ENCODE peak calls at places on chromosomes 6 and 20, in nine cellular contexts. A, R, Q, F, X, Z, H, K and J are unnamed samples.

GRCh38 chr20:62201173-62202082 is 18.6 kb downstream of the MTG2 start:
- DNase-seq in R (no peak), K (no peak), F (no peak), Q (no peak), X (peak), A (no peak), Z (no peak), H (no peak), J (no peak)

GRCh38 chr20:32737371-32738223 is 5.7 kb downstream of the COMMD7 start:
- DNase-seq in Z (peak), A (no peak), K (peak), R (no peak), F (peak), H (no peak), Q (no peak), X (no peak), J (no peak)

GRCh38 chr6:107305391-107305790 is 154.0 kb downstream of the PDSS2 start:
- DNase-seq in A (no peak), R (no peak), H (no peak), K (no peak), F (no peak), Z (no peak), Q (no peak), X (no peak), J (no peak)

GRCh38 chr6:110652520-110652919 is 162.7 kb downstream of the CDK19 start:
- DNase-seq in A (no peak), K (peak), H (no peak), Q (no peak), Z (no peak), R (no peak), F (no peak), X (no peak), J (no peak)

GRCh38 chr20:41436679-41437078 is 70.1 kb upstream of the EMILIN3 start:
- DNase-seq in A (no peak), F (no peak), Z (peak), H (no peak), K (peak), X (no peak), Q (no peak), R (no peak), J (no peak)

GRCh38 chr20:63448050-63448449 is 24.4 kb downstream of the KCNQ2 start:
- DNase-seq in A (no peak), F (no peak), R (no peak), K (no peak), X (no peak), Z (no peak), Q (no peak), H (no peak), J (no peak)

GRCh38 chr20:41635158-41635557 is 17.0 kb upstream of the CHD6 start:
- DNase-seq in Q (no peak), K (no peak), Z (no peak), R (no peak), F (no peak), X (no peak), H (no peak), A (no peak), J (no peak)

GRCh38 chr6:107634147-107635057 is 144.5 kb downstream of the SOBP start:
- DNase-seq in K (no peak), F (no peak), A (no peak), H (no peak), R (no peak), Q (no peak), Z (no peak), X (no peak), J (no peak)

GRCh38 chr6:114713690-114714089 is 370.9 kb upstream of the HS3ST5 start:
- DNase-seq in A (no peak), Z (no peak), Q (no peak), K (no peak), F (no peak), H (no peak), R (no peak), X (no peak), J (no peak)

GRCh38 chr6:89371849-89372505 is 19.5 kb upstream of the UBE2J1 start:
- DNase-seq in X (peak), F (peak), Q (peak), R (peak), K (peak), A (peak), H (peak), Z (peak), J (peak)

GRCh38 chr20:10306440-10307358 is 88.1 kb downstream of the SNAP25 start:
- DNase-seq in Z (peak), F (no peak), Q (no peak), X (no peak), H (no peak), R (no peak), K (peak), A (no peak), J (no peak)

GRCh38 chr6:6007311-6008113 is 787 bp upstream of the NRN1 start:
- DNase-seq in Z (no peak), F (no peak), R (peak), X (no peak), Q (no peak), K (no peak), A (peak), H (peak), J (no peak)